ENCODE peak calls at places on chromosome 12, in six cellular contexts. One of them, this sample, is unnamed. For H3K36me3 and H4K20me1, the result is how much of the 10 kb centered on the place peaks cover.

GRCh38 chr12:71958056-71958455 is 19.4 kb downstream of the TPH2 start:
- DNase-seq in GM23248: peak
- DNase-seq in IMR-90: peak
- DNase-seq in fibroblast of lung: no peak
- DNase-seq in HCT116: no peak
- DNase-seq in neural progenitor cell: no peak
- DNase-seq in this sample: no peak

GRCh38 chr12:84911331-84912190 is 1.0 kb downstream of the SLC6A15 start:
- DNase-seq in GM23248: peak
- DNase-seq in neural progenitor cell: peak
- DNase-seq in fibroblast of lung: peak
- DNase-seq in IMR-90: peak
- DNase-seq in HCT116: no peak
- DNase-seq in this sample: peak

GRCh38 chr12:57309420-57309819 is 58.4 kb upstream of the STAC3 start:
- DNase-seq in GM23248: peak
- DNase-seq in IMR-90: peak
- DNase-seq in neural progenitor cell: no peak
- DNase-seq in HCT116: no peak
- DNase-seq in fibroblast of lung: peak
- DNase-seq in this sample: peak

GRCh38 chr12:92356405-92356804 is 210.8 kb upstream of the BTG1 start:
- DNase-seq in neural progenitor cell: no peak
- DNase-seq in HCT116: no peak
- DNase-seq in GM23248: peak
- DNase-seq in IMR-90: no peak
- DNase-seq in fibroblast of lung: no peak
- DNase-seq in this sample: no peak

GRCh38 chr12:104672096-104672445 is 215.3 kb downstream of the CHST11 start:
- DNase-seq in neural progenitor cell: no peak
- DNase-seq in GM23248: no peak
- DNase-seq in fibroblast of lung: no peak
- DNase-seq in HCT116: no peak
- DNase-seq in IMR-90: no peak
- DNase-seq in this sample: no peak

GRCh38 chr12:77924703-77925102 is 94.0 kb downstream of the NAV3 start:
- DNase-seq in HCT116: no peak
- DNase-seq in GM23248: peak
- DNase-seq in neural progenitor cell: no peak
- DNase-seq in fibroblast of lung: peak
- DNase-seq in IMR-90: peak
- DNase-seq in this sample: no peak

GRCh38 chr12:62588916-62589315 is 122.3 kb downstream of the MON2 start:
- DNase-seq in neural progenitor cell: no peak
- DNase-seq in IMR-90: peak
- DNase-seq in GM23248: peak
- DNase-seq in fibroblast of lung: peak
- DNase-seq in HCT116: no peak
- DNase-seq in this sample: peak

GRCh38 chr12:19322376-19322775 is 116.9 kb upstream of the AEBP2 start:
- DNase-seq in fibroblast of lung: no peak
- DNase-seq in GM23248: no peak
- DNase-seq in IMR-90: no peak
- DNase-seq in neural progenitor cell: no peak
- DNase-seq in HCT116: no peak
- DNase-seq in this sample: no peak

GRCh38 chr12:21837847-21838246 is 63.3 kb upstream of the KCNJ8 start:
- DNase-seq in HCT116: no peak
- DNase-seq in neural progenitor cell: no peak
- DNase-seq in GM23248: no peak
- DNase-seq in IMR-90: no peak
- DNase-seq in fibroblast of lung: no peak
- DNase-seq in this sample: no peak

GRCh38 chr12:124515981-124516380 is 51.4 kb downstream of the NCOR2 start:
- DNase-seq in fibroblast of lung: no peak
- DNase-seq in neural progenitor cell: no peak
- DNase-seq in HCT116: no peak
- DNase-seq in IMR-90: no peak
- DNase-seq in GM23248: no peak
- DNase-seq in this sample: no peak

GRCh38 chr12:54759751-54760150 is 94.6 kb upstream of the MUCL1 start:
- DNase-seq in neural progenitor cell: peak
- DNase-seq in GM23248: peak
- DNase-seq in HCT116: peak
- DNase-seq in fibroblast of lung: no peak
- DNase-seq in IMR-90: peak
- DNase-seq in this sample: peak

GRCh38 chr12:93198086-93198485 is 179.6 kb upstream of the NUDT4 start:
- DNase-seq in neural progenitor cell: no peak
- DNase-seq in HCT116: peak
- DNase-seq in IMR-90: peak
- DNase-seq in fibroblast of lung: peak
- DNase-seq in GM23248: peak
- DNase-seq in this sample: peak

GRCh38 chr12:2467447-2468195 is 327.1 kb upstream of the FKBP4 start:
- DNase-seq in GM23248: no peak
- DNase-seq in fibroblast of lung: no peak
- DNase-seq in HCT116: no peak
- DNase-seq in IMR-90: no peak
- DNase-seq in neural progenitor cell: no peak
- DNase-seq in this sample: no peak

GRCh38 chr12:4723226-4723625 is 3.0 kb downstream of the GALNT8 start:
- DNase-seq in HCT116: no peak
- DNase-seq in IMR-90: no peak
- DNase-seq in neural progenitor cell: no peak
- DNase-seq in GM23248: no peak
- DNase-seq in fibroblast of lung: no peak
- DNase-seq in this sample: no peak

GRCh38 chr12:69170293-69170692 is 69.1 kb upstream of the CPSF6 start:
- DNase-seq in HCT116: no peak
- DNase-seq in IMR-90: no peak
- DNase-seq in GM23248: no peak
- DNase-seq in neural progenitor cell: no peak
- DNase-seq in fibroblast of lung: no peak
- DNase-seq in this sample: no peak

GRCh38 chr12:96402061-96402460 is 1.8 kb upstream of the CDK17 start:
- DNase-seq in GM23248: no peak
- DNase-seq in IMR-90: no peak
- DNase-seq in HCT116: no peak
- DNase-seq in neural progenitor cell: peak
- DNase-seq in fibroblast of lung: no peak
- DNase-seq in this sample: no peak

GRCh38 chr12:9719835-9720234 is 13.1 kb downstream of the CLECL1 start:
- DNase-seq in fibroblast of lung: no peak
- DNase-seq in neural progenitor cell: no peak
- DNase-seq in IMR-90: no peak
- DNase-seq in HCT116: no peak
- DNase-seq in GM23248: no peak
- DNase-seq in this sample: no peak

GRCh38 chr12:51028126-51028810 is 2.1 kb upstream of the SLC11A2 start:
- DNase-seq in GM23248: peak
- DNase-seq in IMR-90: peak
- DNase-seq in neural progenitor cell: peak
- DNase-seq in HCT116: no peak
- DNase-seq in fibroblast of lung: peak
- DNase-seq in this sample: peak

GRCh38 chr12:49552014-49552413 is 13.2 kb downstream of the KCNH3 start:
- DNase-seq in IMR-90: no peak
- DNase-seq in fibroblast of lung: no peak
- DNase-seq in neural progenitor cell: no peak
- DNase-seq in HCT116: no peak
- DNase-seq in GM23248: peak
- DNase-seq in this sample: peak

DNA sequence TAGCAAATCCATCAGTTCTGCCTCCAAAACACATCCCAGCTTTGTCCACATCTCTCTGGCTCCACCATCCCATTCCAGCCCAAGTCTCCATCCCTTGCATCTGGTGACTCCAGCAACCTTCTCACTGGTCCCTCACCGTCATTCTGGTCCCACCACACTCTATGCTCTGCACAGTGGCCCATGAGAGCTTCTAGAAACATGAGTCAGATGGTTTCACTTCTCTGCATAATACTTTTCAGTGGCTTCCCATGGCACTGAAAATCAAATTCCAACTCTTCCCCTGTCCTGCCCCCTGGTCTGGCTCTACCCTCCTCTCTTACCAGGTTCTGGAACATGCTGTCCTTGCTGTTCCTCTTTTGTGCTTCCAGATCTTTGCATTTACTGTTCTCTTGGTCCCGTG is 17.2 kb upstream of the C12orf76 start:
- DNase-seq in GM23248: no peak
- DNase-seq in HCT116: no peak
- DNase-seq in IMR-90: no peak
- DNase-seq in fibroblast of lung: no peak
- DNase-seq in neural progenitor cell: no peak
- DNase-seq in this sample: no peak
- H2AFZ ChIP-seq in GM23248: no peak
- H2AFZ ChIP-seq in HCT116: no peak
- H2AFZ ChIP-seq in IMR-90: no peak
- H2AFZ ChIP-seq in fibroblast of lung: no peak
- H2AFZ ChIP-seq in neural progenitor cell: no peak
- H2AFZ ChIP-seq in this sample: no peak

GRCh38 chr12:109452489-109452888 is 24.6 kb downstream of the KCTD10 start:
- DNase-seq in IMR-90: no peak
- DNase-seq in HCT116: no peak
- DNase-seq in fibroblast of lung: no peak
- DNase-seq in neural progenitor cell: no peak
- DNase-seq in GM23248: peak
- DNase-seq in this sample: peak
- H3K36me3 ChIP-seq in IMR-90: half or more
- H3K36me3 ChIP-seq in HCT116: under half
- H3K36me3 ChIP-seq in fibroblast of lung: under half
- H3K36me3 ChIP-seq in neural progenitor cell: under half
- H3K36me3 ChIP-seq in GM23248: half or more
- H3K36me3 ChIP-seq in this sample: half or more

GRCh38 chr12:122517877-122518276 is 8.9 kb downstream of the RSRC2 start:
- DNase-seq in neural progenitor cell: no peak
- DNase-seq in GM23248: peak
- DNase-seq in IMR-90: peak
- DNase-seq in HCT116: no peak
- DNase-seq in fibroblast of lung: peak
- DNase-seq in this sample: no peak
- H4K20me1 ChIP-seq in neural progenitor cell: half or more
- H4K20me1 ChIP-seq in GM23248: under half
- H4K20me1 ChIP-seq in IMR-90: half or more
- H4K20me1 ChIP-seq in HCT116: under half
- H4K20me1 ChIP-seq in fibroblast of lung: under half
- H4K20me1 ChIP-seq in this sample: half or more

GRCh38 chr12:56129210-56129691 is 1.2 kb downstream of the ESYT1 start:
- DNase-seq in neural progenitor cell: peak
- DNase-seq in GM23248: peak
- DNase-seq in IMR-90: peak
- DNase-seq in fibroblast of lung: peak
- DNase-seq in HCT116: no peak
- DNase-seq in this sample: peak
- H2AFZ ChIP-seq in neural progenitor cell: no peak
- H2AFZ ChIP-seq in GM23248: peak
- H2AFZ ChIP-seq in IMR-90: peak
- H2AFZ ChIP-seq in fibroblast of lung: no peak
- H2AFZ ChIP-seq in HCT116: no peak
- H2AFZ ChIP-seq in this sample: peak

GRCh38 chr12:29728033-29728432 is 55.7 kb downstream of the TMTC1 start:
- DNase-seq in neural progenitor cell: no peak
- DNase-seq in fibroblast of lung: no peak
- DNase-seq in IMR-90: no peak
- DNase-seq in HCT116: no peak
- DNase-seq in GM23248: no peak
- DNase-seq in this sample: no peak

GRCh38 chr12:29725587-29726320 is 58.0 kb downstream of the TMTC1 start:
- DNase-seq in GM23248: peak
- DNase-seq in neural progenitor cell: no peak
- DNase-seq in HCT116: no peak
- DNase-seq in IMR-90: peak
- DNase-seq in fibroblast of lung: peak
- DNase-seq in this sample: peak

GRCh38 chr12:29726741-29727348 is 56.9 kb downstream of the TMTC1 start:
- DNase-seq in GM23248: no peak
- DNase-seq in fibroblast of lung: no peak
- DNase-seq in HCT116: no peak
- DNase-seq in IMR-90: no peak
- DNase-seq in neural progenitor cell: no peak
- DNase-seq in this sample: no peak

GRCh38 chr12:29722164-29722563 is 61.6 kb downstream of the TMTC1 start:
- DNase-seq in fibroblast of lung: no peak
- DNase-seq in IMR-90: no peak
- DNase-seq in HCT116: no peak
- DNase-seq in neural progenitor cell: no peak
- DNase-seq in GM23248: no peak
- DNase-seq in this sample: no peak

DNA sequence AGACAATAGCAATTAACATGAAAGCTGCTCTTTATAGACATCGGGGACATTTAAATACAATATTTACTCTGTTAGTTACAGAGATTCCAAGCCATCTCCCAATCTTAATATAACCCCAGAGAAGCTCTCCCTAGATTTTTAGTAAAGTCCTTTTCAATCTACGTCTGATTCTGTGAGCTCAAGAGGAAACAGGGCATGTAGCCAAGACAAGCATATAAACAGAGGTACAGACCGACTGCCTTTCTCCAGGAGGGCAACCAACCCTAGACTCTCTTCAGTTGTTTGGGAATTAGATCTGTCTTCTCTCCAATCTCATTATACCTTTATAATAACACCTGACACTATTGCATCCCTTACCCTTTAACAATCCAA is 57.4 kb downstream of the TMTC1 start:
- DNase-seq in IMR-90: peak
- DNase-seq in neural progenitor cell: no peak
- DNase-seq in GM23248: no peak
- DNase-seq in fibroblast of lung: peak
- DNase-seq in HCT116: no peak
- DNase-seq in this sample: no peak
- H3K36me3 ChIP-seq in IMR-90: under half
- H3K36me3 ChIP-seq in neural progenitor cell: under half
- H3K36me3 ChIP-seq in GM23248: under half
- H3K36me3 ChIP-seq in fibroblast of lung: under half
- H3K36me3 ChIP-seq in HCT116: under half
- H3K36me3 ChIP-seq in this sample: under half

DNA sequence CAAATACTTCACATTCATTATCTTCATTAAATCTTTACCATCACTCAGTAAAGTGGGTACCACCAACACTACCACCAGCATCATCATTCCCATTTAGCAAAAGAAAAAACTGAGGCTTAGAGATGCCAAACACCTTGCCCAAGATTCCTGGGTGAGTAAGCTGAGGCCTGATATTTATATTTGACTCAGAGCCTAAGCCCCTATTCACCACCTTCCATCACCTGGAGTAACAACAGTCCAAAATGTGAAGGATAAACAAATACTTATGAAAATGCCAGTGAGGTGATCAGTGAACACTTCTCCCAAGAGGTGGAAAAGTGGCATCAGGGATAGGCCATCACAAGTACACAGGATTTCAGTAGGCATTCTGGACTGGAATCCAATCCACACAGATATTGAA is 3.7 kb downstream of the SLC38A1 start:
- DNase-seq in IMR-90: no peak
- DNase-seq in neural progenitor cell: no peak
- DNase-seq in GM23248: peak
- DNase-seq in fibroblast of lung: no peak
- DNase-seq in HCT116: no peak
- DNase-seq in this sample: no peak
- H4K20me1 ChIP-seq in IMR-90: half or more
- H4K20me1 ChIP-seq in neural progenitor cell: half or more
- H4K20me1 ChIP-seq in GM23248: under half
- H4K20me1 ChIP-seq in fibroblast of lung: under half
- H4K20me1 ChIP-seq in HCT116: under half
- H4K20me1 ChIP-seq in this sample: under half